ENCODE peak calls at places on chromosomes 13 and 19, in six cellular contexts. J is ovary; A is pancreas; I is CD4-positive, CD25-positive, alpha-beta regulatory T cell; V is mammary epithelial cell; K is HCT116. D is an unnamed sample.
A peak's percentile ranks its signal among the peaks of the same experiment; 100 is the strongest.

GRCh38 chr19:44912854-44913253 is 1.6 kb upstream of the APOC1 start:
- DNase-seq in I (no peak), K (no peak), V (no peak), J (peak; percentile 59), A (no peak), D (no peak)

GRCh38 chr13:75636339-75637095 is 387 bp downstream of the LMO7 start:
- DNase-seq in V (peak; percentile 57), I (peak; percentile 74), A (peak; percentile 35), K (no peak), J (peak; percentile 44), D (no peak)

GRCh38 chr13:40164137-40164536 is 502.3 kb downstream of the FOXO1 start:
- DNase-seq in A (no peak), K (no peak), I (no peak), V (peak; percentile 67), J (no peak), D (no peak)

GRCh38 chr19:41352609-41353465 is 885 bp downstream of the TGFB1 start:
- DNase-seq in J (peak; percentile 76), A (peak; percentile 59), K (no peak), I (peak; percentile 79), V (peak; percentile 58), D (no peak)

GRCh38 chr13:57632276-57633140 is 964 bp downstream of the PCDH17 start:
- DNase-seq in I (peak; percentile 4), V (no peak), A (peak; percentile 20), K (no peak), J (peak; percentile 10), D (no peak)

GRCh38 chr13:87169337-87169736 is 501.8 kb upstream of the SLITRK5 start:
- DNase-seq in A (no peak), V (no peak), K (no peak), J (no peak), I (no peak), D (no peak)

GRCh38 chr19:23698711-23699520 is 11.9 kb upstream of the ZNF675 start:
- DNase-seq in I (no peak), J (no peak), A (no peak), V (peak; percentile 69), K (no peak), D (no peak)

GRCh38 chr19:51366050-51366998 is at the start of gene ETFB:
- DNase-seq in I (peak; percentile 96), K (peak; percentile 95), V (peak; percentile 97), J (peak; percentile 97), A (peak; percentile 97), D (peak; percentile 99)

GRCh38 chr13:97322740-97323342 is 100.7 kb downstream of the MBNL2 start:
- DNase-seq in K (no peak), J (no peak), I (no peak), A (no peak), V (no peak), D (no peak)

GRCh38 chr19:58330458-58330857 is 3.7 kb downstream of the ZSCAN22 start:
- DNase-seq in V (peak; percentile 83), I (no peak), K (no peak), J (no peak), A (no peak), D (no peak)

GRCh38 chr19:32358311-32358710 is 12.9 kb downstream of the ZNF507 start:
- DNase-seq in V (no peak), J (no peak), I (no peak), K (no peak), A (no peak), D (no peak)

GRCh38 chr13:49530452-49530851 is 34.7 kb downstream of the PHF11 start:
- DNase-seq in V (no peak), A (no peak), J (no peak), I (no peak), K (no peak), D (no peak)

GRCh38 chr13:77112961-77113360 is 86.0 kb upstream of the FBXL3 start:
- DNase-seq in I (no peak), A (no peak), K (no peak), J (no peak), V (no peak), D (no peak)
- H3K4me1 ChIP-seq in I (no peaks in the 10 kb centered on the region), A (no peaks in the 10 kb centered on the region), K (no peaks in the 10 kb centered on the region), J (no peaks in the 10 kb centered on the region), V (no peaks in the 10 kb centered on the region), D (no peaks in the 10 kb centered on the region)

GRCh38 chr19:55489711-55490477 is 1.7 kb downstream of the SSC5D start:
- DNase-seq in A (no peak), V (no peak), K (no peak), I (no peak), J (peak; percentile 56), D (no peak)

GRCh38 chr19:55486043-55486970 is 1.3 kb downstream of the NAT14 start:
- DNase-seq in I (no peak), A (no peak), K (no peak), V (no peak), J (peak; percentile 68), D (no peak)

GRCh38 chr19:55488986-55489710 is 912 bp downstream of the SSC5D start:
- DNase-seq in I (no peak), V (no peak), J (peak; percentile 74), K (no peak), A (no peak), D (no peak)

GRCh38 chr19:55486971-55487883 is 1.0 kb upstream of the SSC5D start:
- DNase-seq in J (peak; percentile 89), V (peak; percentile 67), A (no peak), I (no peak), K (no peak), D (peak; percentile 88)

DNA sequence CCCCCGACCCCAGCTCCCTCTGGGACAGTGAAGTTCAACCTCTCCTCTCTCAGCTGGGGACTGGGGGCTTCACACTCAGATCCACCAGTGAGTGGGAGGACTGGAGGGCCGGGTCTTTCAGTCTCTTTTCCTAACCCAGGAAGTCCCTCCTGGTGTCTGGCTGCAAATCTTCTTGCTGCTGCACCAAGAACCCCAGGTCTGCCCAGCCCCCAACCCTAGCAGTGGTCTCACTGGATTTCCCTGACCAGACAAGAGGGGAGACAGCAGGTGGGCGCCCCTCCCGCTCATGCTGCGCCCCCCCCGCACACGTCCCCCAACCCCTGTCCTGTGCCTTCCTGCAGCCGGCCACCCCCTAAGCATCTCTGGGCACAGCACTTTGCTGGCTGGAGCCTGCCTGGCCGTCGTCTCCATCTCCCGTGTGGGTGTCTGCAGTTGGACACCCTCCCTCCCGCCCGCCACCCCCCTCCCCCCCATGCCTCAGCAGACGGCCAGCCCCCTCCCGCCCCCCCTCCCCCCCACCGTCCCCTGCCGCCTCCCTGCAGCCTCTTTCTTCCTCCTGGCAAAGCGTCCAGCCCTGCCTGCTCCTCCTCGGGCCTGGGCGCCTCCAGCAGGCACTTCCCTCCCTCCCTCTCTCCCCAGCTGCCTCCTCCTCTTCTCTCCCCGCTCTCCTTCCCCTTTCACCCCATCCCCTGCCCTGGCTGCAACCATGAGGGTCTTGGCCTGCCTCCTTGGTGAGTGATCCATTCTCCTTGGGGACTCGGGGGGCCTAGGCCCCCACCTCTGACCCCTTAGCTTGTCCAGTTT is at the start of gene SSC5D:
- DNase-seq in J (no peak), A (no peak), V (no peak), K (no peak), I (no peak), D (no peak)
- H3K4me3 ChIP-seq in J (no peak within 1 kb of the TSS), A (no peak within 1 kb of the TSS), V (no peak within 1 kb of the TSS), K (no peak within 1 kb of the TSS), I (no peak within 1 kb of the TSS), D (no peak within 1 kb of the TSS)

GRCh38 chr13:48194392-48194754 is 38.6 kb upstream of the ITM2B start:
- DNase-seq in J (no peak), A (no peak), I (no peak), V (peak; percentile 63), K (no peak), D (no peak)
- H3K27ac ChIP-seq in J (no peak overlapping the region), A (no peak overlapping the region), I (no peak overlapping the region), V (no peak overlapping the region), K (no peak overlapping the region), D (no peak overlapping the region)

GRCh38 chr19:11145147-11145924 is 10.2 kb downstream of the SPC24 start:
- DNase-seq in J (no peak), V (no peak), A (no peak), I (no peak), K (no peak), D (no peak)

GRCh38 chr19:11138659-11139526 is 16.7 kb downstream of the SPC24 start:
- DNase-seq in V (peak; percentile 57), K (no peak), J (peak; percentile 80), I (no peak), A (peak; percentile 40), D (peak; percentile 86)

GRCh38 chr19:11142528-11143171 is 12.9 kb downstream of the SPC24 start:
- DNase-seq in V (peak; percentile 88), I (no peak), K (peak; percentile 79), A (peak; percentile 86), J (peak; percentile 98), D (peak; percentile 87)

GRCh38 chr19:11140896-11141295 is 14.7 kb downstream of the SPC24 start:
- DNase-seq in I (no peak), K (no peak), J (peak; percentile 28), V (no peak), A (no peak), D (no peak)

GRCh38 chr19:11141937-11142527 is 13.6 kb downstream of the SPC24 start:
- DNase-seq in J (no peak), V (no peak), I (no peak), K (no peak), A (no peak), D (no peak)
- H3K4me1 ChIP-seq in J (peaks cover 26% of the 10 kb centered on the region), V (peaks cover 37% of the 10 kb centered on the region), I (peaks cover 19% of the 10 kb centered on the region), K (peaks cover 77% of the 10 kb centered on the region), A (peaks cover 25% of the 10 kb centered on the region), D (peaks cover 34% of the 10 kb centered on the region)

GRCh38 chr19:17841371-17841809 is 6.4 kb downstream of the JAK3 start:
- DNase-seq in V (no peak), K (no peak), A (no peak), I (no peak), J (no peak), D (no peak)
- H3K4me3 ChIP-seq in V (no peak overlapping the region), K (peak overlapping the region; percentile 83), A (peak overlapping the region; percentile 29), I (no peak overlapping the region), J (peak overlapping the region; percentile 22), D (peak overlapping the region; percentile 48)

GRCh38 chr19:1018932-1019615 is 1.8 kb downstream of the TMEM259 start:
- DNase-seq in I (no peak), J (no peak), A (no peak), K (no peak), V (no peak), D (no peak)

GRCh38 chr19:1020868-1021425 is at the start of gene TMEM259:
- DNase-seq in A (peak; percentile 97), J (peak; percentile 96), V (peak; percentile 95), K (peak; percentile 93), I (peak; percentile 97), D (peak; percentile 95)

GRCh38 chr19:1019980-1020867 is 699 bp downstream of the TMEM259 start:
- DNase-seq in J (peak; percentile 79), K (no peak), A (peak; percentile 59), I (peak; percentile 62), V (no peak), D (no peak)

GRCh38 chr19:1018393-1018792 is 2.5 kb downstream of the TMEM259 start:
- DNase-seq in K (no peak), I (no peak), V (no peak), A (no peak), J (no peak), D (no peak)

GRCh38 chr19:1019616-1019961 is 1.3 kb downstream of the TMEM259 start:
- DNase-seq in J (no peak), A (no peak), I (no peak), V (no peak), K (no peak), D (no peak)
- H3K27ac ChIP-seq in J (no peak overlapping the region), A (peak overlapping the region; percentile 35), I (peak overlapping the region; percentile 98), V (no peak overlapping the region), K (peak overlapping the region; percentile 86), D (peak overlapping the region; percentile 84)